ENCODE peak calls at places on chromosomes 5 and 9, in four cellular contexts. One of them, this sample, is unnamed.

GRCh38 chr9:4583001-4583400 is 79.1 kb upstream of the PLPP6 start:
- ATAC-seq in HCT116: no peak
- ATAC-seq in HepG2: no peak
- ATAC-seq in GM12878: no peak
- ATAC-seq in this sample: no peak

GRCh38 chr5:113218200-113218599 is 216.6 kb downstream of the TSSK1B start:
- ATAC-seq in HCT116: no peak
- ATAC-seq in HepG2: no peak
- ATAC-seq in GM12878: no peak
- ATAC-seq in this sample: no peak

GRCh38 chr5:10719965-10720364 is 41.1 kb downstream of the DAP start:
- ATAC-seq in HCT116: peak; percentile 75
- ATAC-seq in HepG2: no peak
- ATAC-seq in GM12878: no peak
- ATAC-seq in this sample: no peak

GRCh38 chr5:14594378-14595074 is 12.9 kb downstream of the OTULINL start:
- ATAC-seq in HCT116: no peak
- ATAC-seq in HepG2: no peak
- ATAC-seq in GM12878: no peak
- ATAC-seq in this sample: no peak

GRCh38 chr9:86968258-86968920 is 21.1 kb upstream of the GAS1 start:
- ATAC-seq in HCT116: no peak
- ATAC-seq in HepG2: no peak
- ATAC-seq in GM12878: no peak
- ATAC-seq in this sample: no peak

GRCh38 chr5:130282044-130282443 is 377.8 kb downstream of the CHSY3 start:
- ATAC-seq in HCT116: no peak
- ATAC-seq in HepG2: no peak
- ATAC-seq in GM12878: no peak
- ATAC-seq in this sample: peak; percentile 47

GRCh38 chr5:88283690-88284089 is 15.0 kb upstream of the TMEM161B start:
- ATAC-seq in HCT116: no peak
- ATAC-seq in HepG2: no peak
- ATAC-seq in GM12878: no peak
- ATAC-seq in this sample: no peak

GRCh38 chr9:127539259-127539981 is 72.7 kb upstream of the STXBP1 start:
- ATAC-seq in HCT116: no peak
- ATAC-seq in HepG2: no peak
- ATAC-seq in GM12878: no peak
- ATAC-seq in this sample: no peak

GRCh38 chr5:132498686-132499271 is 8.2 kb upstream of the IRF1 start:
- ATAC-seq in HCT116: no peak
- ATAC-seq in HepG2: no peak
- ATAC-seq in GM12878: no peak
- ATAC-seq in this sample: no peak

GRCh38 chr5:178143901-178144300 is 9.8 kb downstream of the NHP2 start:
- ATAC-seq in HCT116: no peak
- ATAC-seq in HepG2: no peak
- ATAC-seq in GM12878: no peak
- ATAC-seq in this sample: peak; percentile 68

GRCh38 chr5:33363537-33363936 is 77.2 kb upstream of the TARS1 start:
- ATAC-seq in HCT116: no peak
- ATAC-seq in HepG2: no peak
- ATAC-seq in GM12878: no peak
- ATAC-seq in this sample: peak; percentile 36

GRCh38 chr5:14503017-14503680 is 78.4 kb upstream of the OTULINL start:
- ATAC-seq in HCT116: no peak
- ATAC-seq in HepG2: no peak
- ATAC-seq in GM12878: no peak
- ATAC-seq in this sample: no peak

GRCh38 chr5:103283120-103283519 is 24.6 kb downstream of the MACIR start:
- ATAC-seq in HCT116: no peak
- ATAC-seq in HepG2: no peak
- ATAC-seq in GM12878: no peak
- ATAC-seq in this sample: no peak

GRCh38 chr9:33290247-33290993 is at the start of gene NFX1:
- ATAC-seq in HCT116: peak; percentile 94
- ATAC-seq in HepG2: peak; percentile 95
- ATAC-seq in GM12878: peak; percentile 92
- ATAC-seq in this sample: peak; percentile 94

GRCh38 chr5:150245111-150245789 is 44.3 kb downstream of the CAMK2A start:
- ATAC-seq in HCT116: peak; percentile 19
- ATAC-seq in HepG2: no peak
- ATAC-seq in GM12878: no peak
- ATAC-seq in this sample: peak; percentile 79

GRCh38 chr9:982660-983240 is 6.3 kb downstream of the DMRT3 start:
- ATAC-seq in HCT116: no peak
- ATAC-seq in HepG2: no peak
- ATAC-seq in GM12878: peak; percentile 82
- ATAC-seq in this sample: no peak

GRCh38 chr5:18744441-18744840 is 1110.2 kb downstream of the TAF11L14 start:
- ATAC-seq in HCT116: no peak
- ATAC-seq in HepG2: no peak
- ATAC-seq in GM12878: peak; percentile 22
- ATAC-seq in this sample: no peak

GRCh38 chr9:90107021-90107771 is 502.4 kb downstream of the GADD45G start:
- ATAC-seq in HCT116: no peak
- ATAC-seq in HepG2: no peak
- ATAC-seq in GM12878: no peak
- ATAC-seq in this sample: peak; percentile 80

GRCh38 chr5:66169534-66169933 is 25.4 kb downstream of the SREK1 start:
- ATAC-seq in HCT116: no peak
- ATAC-seq in HepG2: no peak
- ATAC-seq in GM12878: peak; percentile 85
- ATAC-seq in this sample: no peak

GRCh38 chr5:54867310-54867944 is 118.0 kb downstream of the ESM1 start:
- ATAC-seq in HCT116: peak; percentile 59
- ATAC-seq in HepG2: no peak
- ATAC-seq in GM12878: peak; percentile 38
- ATAC-seq in this sample: peak; percentile 55

GRCh38 chr9:9970514-9970913 is 642.3 kb downstream of the PTPRD start:
- ATAC-seq in HCT116: no peak
- ATAC-seq in HepG2: no peak
- ATAC-seq in GM12878: no peak
- ATAC-seq in this sample: no peak

GRCh38 chr5:112407240-112407639 is 11.8 kb downstream of the EPB41L4A start:
- ATAC-seq in HCT116: no peak
- ATAC-seq in HepG2: no peak
- ATAC-seq in GM12878: no peak
- ATAC-seq in this sample: no peak

GRCh38 chr5:92927291-92927778 is 653.7 kb downstream of the NR2F1-AS1 start:
- ATAC-seq in HCT116: peak; percentile 84
- ATAC-seq in HepG2: peak; percentile 94
- ATAC-seq in GM12878: no peak
- ATAC-seq in this sample: no peak

GRCh38 chr9:124297915-124298645 is 40.3 kb downstream of the NEK6 start:
- ATAC-seq in HCT116: peak; percentile 21
- ATAC-seq in HepG2: no peak
- ATAC-seq in GM12878: peak; percentile 18
- ATAC-seq in this sample: no peak
- TF ChIP-seq POLR2A in HCT116: no peak
- TF ChIP-seq POLR2A in HepG2: no peak
- TF ChIP-seq POLR2A in GM12878: no peak
- TF ChIP-seq POLR2A in this sample: no peak

DNA sequence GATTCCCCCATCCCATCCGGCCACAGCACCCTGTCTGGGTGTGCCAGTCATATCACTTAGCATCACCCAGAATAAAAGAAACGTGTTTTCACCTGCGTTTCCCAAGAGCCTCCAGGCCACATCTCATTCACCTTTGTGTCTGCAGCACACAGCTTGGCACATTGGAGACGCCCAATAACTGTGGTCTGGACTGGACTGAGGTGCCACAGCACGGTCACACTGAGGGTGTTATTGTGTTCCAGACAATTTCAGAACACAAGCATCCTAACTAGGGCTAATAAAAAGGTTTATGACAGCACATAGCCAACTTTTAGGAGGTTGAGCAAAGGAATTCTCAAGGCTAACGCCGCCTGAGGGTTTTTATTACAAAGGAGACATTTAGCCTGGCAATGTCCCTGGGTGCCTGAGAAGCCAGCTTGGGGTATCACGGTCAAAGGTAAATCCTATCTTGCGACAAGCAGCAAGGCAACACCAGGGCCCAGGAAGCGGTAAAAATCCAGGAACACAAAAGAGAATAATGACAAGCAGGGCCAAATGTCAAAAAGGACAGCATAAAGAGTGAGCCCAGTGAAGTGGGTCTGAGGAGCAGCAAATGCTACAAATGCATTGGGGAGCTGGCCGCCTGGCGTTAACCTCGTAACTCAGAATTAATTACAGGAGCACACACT is 3.4 kb downstream of the EPB41L4B start:
- ATAC-seq in HCT116: no peak
- ATAC-seq in HepG2: no peak
- ATAC-seq in GM12878: no peak
- ATAC-seq in this sample: no peak
- TF ChIP-seq POLR2AphosphoS5 in HCT116: no peak
- TF ChIP-seq POLR2AphosphoS5 in HepG2: no peak
- TF ChIP-seq POLR2AphosphoS5 in GM12878: no peak
- TF ChIP-seq POLR2AphosphoS5 in this sample: no peak

DNA sequence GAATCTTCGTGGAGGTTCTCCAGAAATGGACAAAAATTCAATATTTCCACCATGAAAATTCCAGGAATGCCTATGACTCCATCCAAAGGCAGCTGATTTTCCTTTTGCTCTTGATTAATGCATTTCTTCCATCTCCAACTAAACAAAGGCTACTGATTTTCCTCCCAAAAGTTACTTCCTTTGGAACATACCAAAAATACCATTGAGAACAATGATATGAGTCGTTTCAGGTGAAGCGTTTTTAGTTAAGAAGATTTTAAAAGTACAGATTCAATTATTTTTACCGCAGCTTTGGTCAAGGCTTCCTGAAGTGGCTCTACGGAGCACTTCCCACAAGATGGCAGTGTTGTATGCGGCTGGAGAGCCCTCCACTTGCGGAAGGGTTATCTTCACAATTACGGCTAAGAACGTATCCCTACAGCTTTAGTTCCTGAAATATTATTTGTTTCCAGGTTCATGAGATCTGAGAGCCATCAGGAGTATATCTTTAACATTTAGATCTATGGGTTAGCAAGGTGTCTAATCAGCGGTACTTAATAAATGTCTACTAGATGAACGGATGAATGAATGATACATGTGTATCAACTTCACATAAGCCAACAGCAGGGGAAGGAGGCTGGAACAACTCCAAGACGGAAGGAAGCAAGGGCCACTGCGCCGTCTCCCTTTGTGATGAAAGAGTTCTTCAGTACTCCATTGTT is 35.9 kb upstream of the ARSB start:
- ATAC-seq in HCT116: peak; percentile 92
- ATAC-seq in HepG2: peak; percentile 61
- ATAC-seq in GM12878: peak; percentile 89
- ATAC-seq in this sample: peak; percentile 83
- TF ChIP-seq POLR2A in HCT116: no peak
- TF ChIP-seq POLR2A in HepG2: no peak
- TF ChIP-seq POLR2A in GM12878: no peak
- TF ChIP-seq POLR2A in this sample: no peak

GRCh38 chr5:115169392-115170127 is at the start of gene TRIM36:
- ATAC-seq in HCT116: peak; percentile 88
- ATAC-seq in HepG2: peak; percentile 93
- ATAC-seq in GM12878: peak; percentile 99
- ATAC-seq in this sample: peak; percentile 96
- TF ChIP-seq POLR2AphosphoS5 in HCT116: peak; percentile 93
- TF ChIP-seq POLR2AphosphoS5 in HepG2: no peak
- TF ChIP-seq POLR2AphosphoS5 in GM12878: no peak
- TF ChIP-seq POLR2AphosphoS5 in this sample: peak; percentile 58

GRCh38 chr5:137365126-137365865 is 133.8 kb downstream of the SPOCK1 start:
- ATAC-seq in HCT116: no peak
- ATAC-seq in HepG2: no peak
- ATAC-seq in GM12878: no peak
- ATAC-seq in this sample: peak; percentile 50

GRCh38 chr5:137360607-137361006 is 138.5 kb downstream of the SPOCK1 start:
- ATAC-seq in HCT116: no peak
- ATAC-seq in HepG2: no peak
- ATAC-seq in GM12878: no peak
- ATAC-seq in this sample: no peak

GRCh38 chr5:137359941-137360340 is 139.2 kb downstream of the SPOCK1 start:
- ATAC-seq in HCT116: no peak
- ATAC-seq in HepG2: no peak
- ATAC-seq in GM12878: no peak
- ATAC-seq in this sample: no peak

GRCh38 chr5:137357436-137357835 is 141.7 kb downstream of the SPOCK1 start:
- ATAC-seq in HCT116: no peak
- ATAC-seq in HepG2: no peak
- ATAC-seq in GM12878: no peak
- ATAC-seq in this sample: no peak

GRCh38 chr5:137361275-137361674 is 137.9 kb downstream of the SPOCK1 start:
- ATAC-seq in HCT116: no peak
- ATAC-seq in HepG2: no peak
- ATAC-seq in GM12878: no peak
- ATAC-seq in this sample: no peak
- TF ChIP-seq POLR2A in HCT116: no peak
- TF ChIP-seq POLR2A in HepG2: no peak
- TF ChIP-seq POLR2A in GM12878: no peak
- TF ChIP-seq POLR2A in this sample: no peak

GRCh38 chr5:77170196-77170595 is 40.3 kb upstream of the PDE8B start:
- ATAC-seq in HCT116: no peak
- ATAC-seq in HepG2: no peak
- ATAC-seq in GM12878: no peak
- ATAC-seq in this sample: no peak

GRCh38 chr5:77168884-77169254 is 41.6 kb upstream of the PDE8B start:
- ATAC-seq in HCT116: no peak
- ATAC-seq in HepG2: no peak
- ATAC-seq in GM12878: no peak
- ATAC-seq in this sample: no peak

GRCh38 chr5:77167695-77168111 is 42.8 kb upstream of the PDE8B start:
- ATAC-seq in HCT116: peak; percentile 22
- ATAC-seq in HepG2: no peak
- ATAC-seq in GM12878: no peak
- ATAC-seq in this sample: peak; percentile 68

GRCh38 chr5:77171141-77171910 is 39.2 kb upstream of the PDE8B start:
- ATAC-seq in HCT116: no peak
- ATAC-seq in HepG2: no peak
- ATAC-seq in GM12878: no peak
- ATAC-seq in this sample: no peak

DNA sequence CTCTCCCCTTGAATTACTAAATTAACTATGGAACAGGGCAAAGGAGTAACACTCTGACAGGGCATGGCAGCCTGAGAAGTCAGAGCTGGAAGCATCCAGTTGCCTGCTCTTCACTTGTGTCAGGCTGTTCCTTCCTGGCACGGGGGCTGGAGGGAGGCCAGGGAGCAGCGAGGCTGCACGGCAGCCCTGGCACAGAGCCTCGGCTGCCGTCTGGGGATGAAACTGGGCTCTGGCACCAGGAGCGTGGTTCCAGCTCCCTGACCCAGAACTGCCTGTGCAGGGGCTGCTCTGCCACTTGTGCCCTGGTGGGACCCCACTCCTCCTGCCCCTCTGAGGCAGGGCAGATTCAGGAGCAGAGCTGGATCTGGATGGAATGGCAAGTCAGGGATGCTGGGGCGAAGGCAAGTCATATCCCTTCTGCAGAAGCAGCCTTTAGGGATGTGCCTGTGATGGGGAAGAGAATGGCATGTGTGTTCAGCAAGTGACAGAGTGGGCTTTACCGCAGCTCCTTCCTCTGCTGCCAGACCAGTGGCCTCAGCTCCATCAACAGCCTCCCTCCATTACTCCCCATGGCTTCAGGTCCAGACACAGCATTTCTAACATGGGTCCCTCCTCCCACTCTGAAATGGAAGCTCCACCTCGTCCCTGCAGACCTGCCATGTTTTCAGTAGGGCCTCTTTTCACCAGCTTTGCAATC is 42.1 kb upstream of the PDE8B start:
- ATAC-seq in HCT116: peak; percentile 17
- ATAC-seq in HepG2: no peak
- ATAC-seq in GM12878: no peak
- ATAC-seq in this sample: peak; percentile 80
- TF ChIP-seq POLR2AphosphoS5 in HCT116: no peak
- TF ChIP-seq POLR2AphosphoS5 in HepG2: no peak
- TF ChIP-seq POLR2AphosphoS5 in GM12878: no peak
- TF ChIP-seq POLR2AphosphoS5 in this sample: peak; percentile 74

This sample was measured in gastroesophageal sphincter.